ENCODE peak calls at places on chromosome 22, in four cellular contexts. E is tibial artery, K is psoas muscle, U is NCI-H774. C is an unnamed sample.

GRCh38 chr22:47591016-47591415 is 828.6 kb downstream of the TBC1D22A start:
- DNase-seq in U (no peak), E (peak), K (peak), C (no peak)

GRCh38 chr22:37054600-37055365 is 3.2 kb downstream of the KCTD17 start:
- DNase-seq in U (no peak), E (no peak), K (no peak), C (no peak)

GRCh38 chr22:46122511-46122971 is 27.8 kb upstream of the PPARA start:
- DNase-seq in K (peak), E (peak), U (no peak), C (no peak)

GRCh38 chr22:30747493-30747892 is 52.8 kb downstream of the OSBP2 start:
- DNase-seq in U (no peak), K (no peak), E (no peak), C (no peak)

GRCh38 chr22:36144886-36145541 is 15.5 kb downstream of the APOL3 start:
- DNase-seq in K (peak), E (peak), U (peak), C (peak)

GRCh38 chr22:23115369-23115768 is 26.4 kb downstream of the RSPH14 start:
- DNase-seq in K (no peak), E (no peak), U (no peak), C (no peak)

GRCh38 chr22:36419912-36420882 is 32.4 kb upstream of the MYH9 start:
- DNase-seq in U (no peak), E (no peak), K (no peak), C (no peak)

GRCh38 chr22:44259366-44260215 is 53.2 kb downstream of the SHISAL1 start:
- DNase-seq in K (peak), E (peak), U (no peak), C (no peak)

GRCh38 chr22:20128902-20129746 is 2.5 kb upstream of the ZDHHC8 start:
- DNase-seq in E (no peak), U (no peak), K (no peak), C (peak)

GRCh38 chr22:38172489-38173155 is 9.0 kb downstream of the PLA2G6 start:
- DNase-seq in K (peak), U (peak), E (peak), C (peak)

GRCh38 chr22:36822581-36822980 is 5.7 kb upstream of the PVALB start:
- DNase-seq in K (no peak), E (no peak), U (no peak), C (no peak)

GRCh38 chr22:37329239-37330140 is 47.2 kb downstream of the CYTH4 start:
- DNase-seq in U (no peak), E (no peak), K (no peak), C (peak)

GRCh38 chr22:19832476-19833108 is 22.1 kb downstream of the GNB1L start:
- DNase-seq in U (no peak), E (peak), K (no peak), C (no peak)

GRCh38 chr22:42343551-42344081 is 73.2 kb upstream of the TCF20 start:
- DNase-seq in K (no peak), U (peak), E (no peak), C (no peak)

GRCh38 chr22:44362249-44363040 is 49.7 kb upstream of the SHISAL1 start:
- DNase-seq in E (no peak), U (no peak), K (peak), C (no peak)

GRCh38 chr22:24516301-24516737 is 21.2 kb downstream of the UPB1 start:
- DNase-seq in U (no peak), K (peak), E (no peak), C (peak)

GRCh38 chr22:37777122-37777687 is 30.5 kb upstream of the GCAT start:
- DNase-seq in E (peak), U (no peak), K (peak), C (peak)

GRCh38 chr22:49930596-49931412 is 12.4 kb downstream of the CRELD2 start:
- DNase-seq in E (peak), K (peak), U (peak), C (peak)

GRCh38 chr22:48899523-48900326 is 927.9 kb downstream of the BRD1 start:
- DNase-seq in U (no peak), K (no peak), E (peak), C (no peak)

GRCh38 chr22:27240298-27240885 is 561.2 kb downstream of the MN1 start:
- DNase-seq in U (no peak), E (peak), K (no peak), C (no peak)

GRCh38 chr22:29912605-29913398 is 29.8 kb downstream of the MTMR3 start:
- DNase-seq in U (no peak), E (no peak), K (no peak), C (peak)

GRCh38 chr22:49861642-49862407 is 8.2 kb downstream of the ZBED4 start:
- DNase-seq in E (peak), K (no peak), U (no peak), C (no peak)

GRCh38 chr22:39519681-39520053 is 695 bp upstream of the ATF4 start:
- DNase-seq in U (no peak), E (peak), K (peak), C (no peak)

GRCh38 chr22:20774882-20775281 is 969 bp downstream of the SERPIND1 start:
- DNase-seq in K (no peak), E (no peak), U (no peak), C (no peak)

GRCh38 chr22:38656256-38657148 is at the start of the genes CBY1 and FAM227A:
- DNase-seq in U (peak), E (peak), K (peak), C (peak)

GRCh38 chr22:42700901-42701300 is 19.8 kb downstream of the A4GALT start:
- DNase-seq in K (no peak), E (no peak), U (no peak), C (no peak)

GRCh38 chr22:49977578-49977977 is 17.0 kb downstream of the PIM3 start:
- DNase-seq in U (no peak), K (no peak), E (peak), C (no peak)

GRCh38 chr22:44721206-44721605 is 19.2 kb downstream of the PRR5 start:
- DNase-seq in K (no peak), U (no peak), E (no peak), C (no peak)

GRCh38 chr22:48941903-48942625 is 885.6 kb downstream of the BRD1 start:
- DNase-seq in K (no peak), U (no peak), E (peak), C (no peak)

GRCh38 chr22:33962409-33962808 is 42.1 kb upstream of the LARGE1 start:
- DNase-seq in U (no peak), K (no peak), E (no peak), C (no peak)

GRCh38 chr22:26477341-26477731 is 6.2 kb downstream of the HPS4 start:
- DNase-seq in U (no peak), K (no peak), E (peak), C (no peak)

GRCh38 chr22:38017272-38017920 is 33.0 kb upstream of the SOX10 start:
- DNase-seq in E (peak), K (peak), U (no peak), C (peak)

GRCh38 chr22:41524809-41525449 is 19.3 kb downstream of the POLR3H start:
- DNase-seq in K (no peak), U (no peak), E (peak), C (no peak)

GRCh38 chr22:22060200-22061084 is 77.9 kb upstream of the TOP3B start:
- DNase-seq in K (peak), E (no peak), U (no peak), C (peak)

GRCh38 chr22:32998373-32998772 is 59.8 kb downstream of the SYN3 start:
- DNase-seq in E (no peak), U (no peak), K (no peak), C (no peak)

GRCh38 chr22:19177164-19178064 is 1.1 kb downstream of the SLC25A1 start:
- DNase-seq in K (no peak), U (no peak), E (no peak), C (no peak)

C was measured in bronchial epithelial cell.